ENCODE peak calls at places on chromosomes 1 and 21, in eight cellular contexts. O is progenitor cell of endocrine pancreas, U is astrocyte of the cerebellum, S is GM13977, H is body of pancreas, Y is breast epithelium, K is astrocyte of the spinal cord, L is HFFc6. C is an unnamed sample.

GRCh38 chr1:42866549-42866948 is 20.1 kb downstream of the ZNF691 start:
- DNase-seq in O (no peak), U (no peak), S (no peak), H (no peak), Y (no peak), K (no peak), L (no peak), C (no peak)

GRCh38 chr1:55813619-55814018 is 598.5 kb upstream of the USP24 start:
- DNase-seq in O (no peak), U (no peak), S (no peak), H (peak; percentile 41), Y (peak; percentile 52), K (peak; percentile 23), L (no peak), C (no peak)

GRCh38 chr1:37159102-37159501 is 124.8 kb upstream of the GRIK3 start:
- DNase-seq in O (no peak), U (no peak), S (no peak), H (no peak), Y (no peak), K (no peak), L (no peak), C (no peak)

GRCh38 chr1:54480201-54480848 is 67.7 kb upstream of the ACOT11 start:
- DNase-seq in O (no peak), U (no peak), S (no peak), H (no peak), Y (no peak), K (no peak), L (no peak), C (no peak)

GRCh38 chr1:193562121-193562520 is 375.7 kb upstream of the B3GALT2 start:
- DNase-seq in O (no peak), U (no peak), S (no peak), H (no peak), Y (no peak), K (no peak), L (no peak), C (no peak)

GRCh38 chr1:244878681-244879080 is 14.3 kb upstream of the HNRNPU start:
- DNase-seq in O (no peak), U (no peak), S (no peak), H (no peak), Y (no peak), K (no peak), L (no peak), C (no peak)

GRCh38 chr1:23951646-23952095 is 8.0 kb upstream of the PNRC2 start:
- DNase-seq in O (no peak), U (peak; percentile 43), S (no peak), H (peak; percentile 68), Y (no peak), K (peak; percentile 85), L (peak; percentile 98), C (no peak)

GRCh38 chr1:235127774-235128452 is 724 bp downstream of the TOMM20 start:
- DNase-seq in O (no peak), U (no peak), S (no peak), H (no peak), Y (no peak), K (peak; percentile 10), L (no peak), C (no peak)

GRCh38 chr1:231395051-231395995 is 26.8 kb downstream of the EGLN1 start:
- DNase-seq in O (no peak), U (peak; percentile 93), S (no peak), H (peak; percentile 20), Y (no peak), K (peak; percentile 97), L (peak; percentile 95), C (no peak)

GRCh38 chr1:244011251-244011650 is 39.8 kb upstream of the ZBTB18 start:
- DNase-seq in O (no peak), U (no peak), S (no peak), H (no peak), Y (no peak), K (peak; percentile 24), L (no peak), C (no peak)

GRCh38 chr1:181113061-181113695 is 24.7 kb downstream of the IER5 start:
- DNase-seq in O (no peak), U (no peak), S (no peak), H (no peak), Y (no peak), K (peak; percentile 52), L (peak; percentile 59), C (no peak)

GRCh38 chr1:94514095-94514727 is 27.3 kb downstream of the F3 start:
- DNase-seq in O (peak; percentile 18), U (no peak), S (no peak), H (peak; percentile 30), Y (no peak), K (no peak), L (no peak), C (no peak)

GRCh38 chr1:228178737-228179720 is 13.4 kb downstream of the IBA57 start:
- DNase-seq in O (no peak), U (no peak), S (no peak), H (no peak), Y (no peak), K (no peak), L (no peak), C (no peak)

GRCh38 chr1:212040629-212041028 is 5.1 kb downstream of the DTL start:
- DNase-seq in O (no peak), U (no peak), S (no peak), H (no peak), Y (no peak), K (no peak), L (peak; percentile 20), C (no peak)

GRCh38 chr1:248792342-248792741 is 33.4 kb downstream of the SH3BP5L start:
- DNase-seq in O (no peak), U (no peak), S (no peak), H (no peak), Y (no peak), K (no peak), L (no peak), C (no peak)

GRCh38 chr1:170604065-170604464 is 59.9 kb upstream of the PRRX1 start:
- DNase-seq in O (no peak), U (no peak), S (no peak), H (no peak), Y (no peak), K (no peak), L (no peak), C (no peak)

GRCh38 chr1:214419650-214420049 is 131.8 kb downstream of the PTPN14 start:
- DNase-seq in O (no peak), U (no peak), S (no peak), H (no peak), Y (no peak), K (no peak), L (no peak), C (no peak)

GRCh38 chr21:41895643-41896493 is 16.7 kb upstream of the PRDM15 start:
- DNase-seq in O (no peak), U (no peak), S (no peak), H (no peak), Y (no peak), K (peak; percentile 41), L (no peak), C (no peak)

GRCh38 chr1:11354893-11355593 is 82.0 kb downstream of the UBIAD1 start:
- DNase-seq in O (no peak), U (no peak), S (no peak), H (no peak), Y (no peak), K (no peak), L (no peak), C (no peak)

GRCh38 chr1:200445213-200445612 is 35.4 kb upstream of the ZNF281 start:
- DNase-seq in O (no peak), U (no peak), S (no peak), H (no peak), Y (no peak), K (peak; percentile 29), L (peak; percentile 69), C (no peak)

GRCh38 chr21:30598802-30599201 is at the start of gene KRTAP6-2:
- DNase-seq in O (no peak), U (no peak), S (no peak), H (no peak), Y (no peak), K (no peak), L (no peak), C (no peak)

DNA sequence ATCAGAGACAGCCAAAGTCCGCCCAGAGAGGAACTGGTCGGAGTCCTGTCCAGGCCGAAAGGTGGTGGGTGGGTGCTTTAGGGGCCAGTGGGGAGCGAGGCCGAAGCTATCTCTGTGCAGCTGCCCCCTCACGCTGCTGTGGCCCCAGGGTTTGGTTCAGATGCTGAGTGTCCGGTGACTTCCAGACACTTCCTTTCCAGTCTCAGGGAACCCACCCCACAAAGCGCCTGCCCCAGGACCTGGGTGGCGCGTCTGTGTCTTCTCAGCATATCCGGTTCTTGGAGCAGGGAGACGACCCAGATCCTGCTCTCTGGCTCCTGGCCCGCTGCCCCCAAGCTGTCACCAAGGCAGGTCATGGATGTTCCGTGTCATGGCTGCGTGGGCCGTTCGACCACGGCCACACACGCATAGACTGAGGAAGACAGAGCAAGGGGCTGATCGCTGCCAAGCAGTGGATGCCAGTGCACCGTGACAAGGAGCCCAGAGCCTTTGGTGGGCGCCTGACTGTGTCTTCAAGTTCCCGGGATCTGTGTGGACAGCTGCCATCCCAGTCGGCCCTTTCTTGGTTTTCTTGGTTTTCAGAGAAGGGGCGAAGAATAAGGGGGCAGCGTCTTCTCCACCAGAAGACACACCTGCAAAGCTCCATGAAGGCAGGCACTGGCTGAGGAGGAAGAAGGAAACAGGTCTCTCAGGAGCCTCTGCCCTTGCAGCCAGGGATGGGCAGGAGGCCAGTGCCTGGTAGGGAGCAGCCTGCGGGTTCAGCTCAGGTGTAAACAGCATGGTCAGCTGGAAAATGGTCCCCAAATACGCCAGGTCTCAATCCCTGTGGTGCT is 22.9 kb upstream of the COL18A1 start:
- DNase-seq in O (no peak), U (no peak), S (no peak), H (peak; percentile 9), Y (peak; percentile 44), K (no peak), L (no peak), C (no peak)
- TF ChIP-seq CTCF in O (no peak), U (no peak), S (no peak), H (no peak), Y (no peak), K (no peak), L (no peak), C (no peak)

GRCh38 chr1:165686121-165686970 is 12.0 kb downstream of the ALDH9A1 start:
- DNase-seq in O (no peak), U (no peak), S (peak; percentile 26), H (no peak), Y (no peak), K (no peak), L (no peak), C (no peak)
- TF ChIP-seq CTCF in O (no peak), U (no peak), S (peak; percentile 42), H (no peak), Y (no peak), K (peak; percentile 15), L (peak; percentile 26), C (no peak)

GRCh38 chr1:176938375-176938774 is 226.1 kb downstream of the ASTN1 start:
- DNase-seq in O (no peak), U (no peak), S (no peak), H (no peak), Y (no peak), K (no peak), L (no peak), C (no peak)
- TF ChIP-seq CTCF in O (no peak), U (no peak), S (no peak), H (no peak), Y (no peak), K (no peak), L (no peak), C (no peak)

DNA sequence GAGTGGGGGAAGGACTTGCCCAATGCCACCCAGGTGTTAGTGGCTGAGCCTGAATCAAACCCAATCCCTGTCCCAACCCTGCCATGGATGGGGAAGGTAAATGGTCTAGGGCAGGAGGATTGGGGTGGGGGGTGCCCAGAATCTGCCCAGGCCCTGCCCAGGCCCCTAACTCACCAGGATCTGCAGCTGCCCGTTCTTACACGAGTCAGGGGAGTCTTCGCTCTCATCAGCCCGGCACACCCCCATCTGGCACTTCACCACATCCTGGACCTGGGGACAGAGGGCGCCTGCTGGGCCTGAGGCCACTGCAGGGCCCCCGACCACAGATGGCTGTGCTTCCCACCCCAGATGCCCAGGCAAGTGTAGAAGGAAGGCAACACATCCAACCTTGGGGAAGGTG is 28.5 kb upstream of the COL16A1 start:
- DNase-seq in O (no peak), U (no peak), S (no peak), H (no peak), Y (no peak), K (no peak), L (no peak), C (no peak)
- TF ChIP-seq CTCF in O (no peak), U (no peak), S (no peak), H (no peak), Y (no peak), K (no peak), L (no peak), C (no peak)